ENCODE peak calls at places on chromosomes 5 and 9, in six cellular contexts. B is left ventricle myocardium inferior, X is right lobe of liver, Q is right atrium auricular region, Y is A549, I is thoracic aorta. C is an unnamed sample. For H3K4me1, the result is how much of the 10 kb centered on the place peaks cover.

GRCh38 chr5:35819026-35819425 is 37.7 kb upstream of the IL7R start:
- DNase-seq in B (no peak), X (no peak), Q (no peak), Y (peak), I (no peak), C (no peak)

GRCh38 chr9:133485531-133486260 is 6.8 kb upstream of the SLC2A6 start:
- DNase-seq in B (no peak), X (peak), Q (no peak), Y (peak), I (no peak), C (no peak)

GRCh38 chr5:154669402-154669801 is 85.8 kb upstream of the LARP1 start:
- DNase-seq in B (no peak), X (no peak), Q (no peak), Y (no peak), I (no peak), C (no peak)

GRCh38 chr9:37811906-37812476 is 11.4 kb downstream of the DCAF10 start:
- DNase-seq in B (no peak), X (no peak), Q (no peak), Y (no peak), I (no peak), C (no peak)

GRCh38 chr9:128085852-128086409 is 17.9 kb downstream of the SLC25A25 start:
- DNase-seq in B (no peak), X (no peak), Q (no peak), Y (no peak), I (no peak), C (no peak)

GRCh38 chr5:96175090-96175489 is 213.4 kb upstream of the ELL2 start:
- DNase-seq in B (no peak), X (no peak), Q (no peak), Y (peak), I (no peak), C (no peak)

GRCh38 chr9:130542457-130543228 is 36.7 kb upstream of the FUBP3 start:
- DNase-seq in B (no peak), X (no peak), Q (no peak), Y (peak), I (no peak), C (no peak)

GRCh38 chr5:140261403-140262171 is 41.3 kb downstream of the PFDN1 start:
- DNase-seq in B (peak), X (peak), Q (peak), Y (peak), I (peak), C (no peak)

GRCh38 chr9:127204771-127205470 is 59.7 kb upstream of the GARNL3 start:
- DNase-seq in B (peak), X (no peak), Q (no peak), Y (peak), I (no peak), C (no peak)

GRCh38 chr5:1512541-1513291 is 11.0 kb downstream of the LPCAT1 start:
- DNase-seq in B (peak), X (peak), Q (peak), Y (no peak), I (peak), C (no peak)

GRCh38 chr5:125559296-125559695 is 812.9 kb upstream of the ZNF608 start:
- DNase-seq in B (no peak), X (no peak), Q (no peak), Y (peak), I (no peak), C (no peak)

GRCh38 chr9:137084526-137084925 is 2.3 kb upstream of the MAN1B1 start:
- DNase-seq in B (no peak), X (no peak), Q (no peak), Y (no peak), I (no peak), C (no peak)

GRCh38 chr9:32644698-32645097 is 9.2 kb upstream of the TAF1L start:
- DNase-seq in B (no peak), X (no peak), Q (no peak), Y (peak), I (no peak), C (no peak)

GRCh38 chr9:37119360-37119759 is 1.0 kb upstream of the ZCCHC7 start:
- DNase-seq in B (no peak), X (no peak), Q (no peak), Y (no peak), I (no peak), C (no peak)

GRCh38 chr5:139707445-139708003 is 59.4 kb downstream of the CXXC5 start:
- DNase-seq in B (no peak), X (no peak), Q (no peak), Y (no peak), I (no peak), C (no peak)

GRCh38 chr5:31678180-31678579 is 39.2 kb downstream of the PDZD2 start:
- DNase-seq in B (peak), X (no peak), Q (no peak), Y (no peak), I (no peak), C (no peak)

GRCh38 chr5:51960617-51961115 is 577.4 kb downstream of the ISL1 start:
- DNase-seq in B (no peak), X (no peak), Q (no peak), Y (peak), I (no peak), C (no peak)

GRCh38 chr5:135307143-135307903 is 91.7 kb downstream of the MACROH2A1 start:
- DNase-seq in B (no peak), X (no peak), Q (no peak), Y (no peak), I (no peak), C (peak)

GRCh38 chr5:5039918-5040317 is 100.2 kb upstream of the ADAMTS16 start:
- DNase-seq in B (no peak), X (no peak), Q (no peak), Y (no peak), I (no peak), C (no peak)

GRCh38 chr5:144315994-144316634 is 145.4 kb downstream of the KCTD16 start:
- DNase-seq in B (no peak), X (peak), Q (no peak), Y (no peak), I (no peak), C (no peak)

GRCh38 chr5:74953961-74954720 is 88.0 kb upstream of the FAM169A start:
- DNase-seq in B (no peak), X (peak), Q (no peak), Y (no peak), I (no peak), C (no peak)

GRCh38 chr9:35566417-35566816 is 38.6 kb upstream of the TESK1 start:
- DNase-seq in B (no peak), X (no peak), Q (no peak), Y (peak), I (no peak), C (no peak)

GRCh38 chr5:148094336-148094735 is 30.6 kb downstream of the SPINK5 start:
- DNase-seq in B (no peak), X (no peak), Q (no peak), Y (no peak), I (no peak), C (no peak)

GRCh38 chr9:120932086-120932818 is 5.7 kb upstream of the TRAF1 start:
- DNase-seq in B (no peak), X (no peak), Q (peak), Y (no peak), I (no peak), C (no peak)
- H3K4me1 ChIP-seq in B (half or more), X (under half), Q (under half), Y (under half), I (half or more), C (under half)

DNA sequence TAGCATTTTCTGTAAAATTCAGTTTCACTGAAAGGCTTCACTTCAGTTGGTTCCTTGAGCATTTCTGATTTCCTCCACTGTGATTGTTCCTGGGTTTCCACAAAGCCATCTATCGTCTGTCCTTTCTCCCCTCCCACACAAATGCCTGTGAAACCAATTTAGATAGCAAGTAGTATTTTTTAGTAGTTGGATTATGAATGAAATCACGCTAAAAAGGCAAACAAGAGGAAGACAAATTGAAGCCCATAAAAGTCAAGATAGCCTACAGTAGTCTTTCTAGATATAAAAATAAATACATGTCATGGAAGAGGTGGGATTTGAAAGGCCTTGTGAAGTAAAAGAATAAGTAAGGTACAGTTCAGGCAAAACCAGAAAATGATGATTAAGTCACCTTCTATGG is 162.8 kb downstream of the ADAMTSL1 start:
- DNase-seq in B (no peak), X (no peak), Q (no peak), Y (no peak), I (no peak), C (no peak)
- H3K4me1 ChIP-seq in B (under half), X (under half), Q (under half), Y (under half), I (under half), C (under half)

GRCh38 chr9:114365194-114365593 is 22.6 kb downstream of the AKNA start:
- DNase-seq in B (no peak), X (no peak), Q (no peak), Y (no peak), I (no peak), C (no peak)

GRCh38 chr9:114366334-114367128 is 21.3 kb downstream of the AKNA start:
- DNase-seq in B (no peak), X (no peak), Q (no peak), Y (peak), I (no peak), C (no peak)

GRCh38 chr9:114369567-114370240 is 18.1 kb downstream of the AKNA start:
- DNase-seq in B (no peak), X (no peak), Q (no peak), Y (no peak), I (no peak), C (no peak)

GRCh38 chr9:114367823-114368609 is 19.8 kb downstream of the AKNA start:
- DNase-seq in B (no peak), X (no peak), Q (no peak), Y (no peak), I (no peak), C (no peak)

GRCh38 chr9:114367406-114367805 is 20.4 kb downstream of the AKNA start:
- DNase-seq in B (no peak), X (no peak), Q (no peak), Y (no peak), I (no peak), C (no peak)
- H3K4me1 ChIP-seq in B (under half), X (under half), Q (under half), Y (under half), I (under half), C (under half)

DNA sequence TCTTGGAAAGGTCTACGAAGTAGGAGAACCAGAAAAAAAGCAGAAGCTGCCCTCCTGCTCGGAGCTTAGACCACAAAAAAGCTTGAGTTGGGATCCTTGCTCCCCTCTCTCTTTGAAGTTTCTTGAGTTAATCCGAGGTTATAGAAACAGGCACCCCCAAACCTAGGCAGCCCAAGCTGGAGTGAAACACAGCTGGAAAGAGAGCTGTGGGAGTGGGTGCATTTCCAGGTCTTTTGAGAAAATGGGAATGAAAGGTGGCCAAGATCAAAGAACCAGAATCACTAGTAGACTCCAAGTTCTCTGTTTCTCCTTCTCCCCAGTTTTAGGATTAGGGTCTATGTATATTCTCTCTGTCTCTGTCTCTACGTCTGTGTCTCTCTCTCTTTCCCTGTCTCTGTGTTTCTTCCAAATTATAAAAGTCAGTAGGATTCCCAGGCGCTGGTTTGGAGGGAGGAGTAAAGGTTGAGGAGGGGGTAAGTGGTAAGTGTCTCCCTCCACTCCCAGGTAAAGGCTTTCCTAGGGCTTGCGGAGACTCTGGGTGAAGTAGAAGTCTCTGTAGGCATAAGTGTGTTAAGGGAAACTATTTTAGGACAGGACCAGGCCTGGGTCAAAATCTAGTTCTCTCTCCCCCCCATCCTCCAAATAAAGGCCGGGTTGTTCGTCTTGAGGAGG is 2.9 kb downstream of the LHX2 start:
- DNase-seq in B (no peak), X (no peak), Q (no peak), Y (no peak), I (no peak), C (no peak)
- H3K4me1 ChIP-seq in B (half or more), X (under half), Q (under half), Y (under half), I (half or more), C (under half)

C was measured in neuronal stem cell.